ENCODE peak calls at places on chromosomes 11 and 22, in seven cellular contexts. W is upper lobe of right lung, A is thyroid gland, Q is PC-3, C is body of pancreas, M is right atrium auricular region, U is colonic mucosa. I is an unnamed sample. For H3K9me3, the result is how much of the 10 kb centered on the place peaks cover.

GRCh38 chr22:28986366-28986765 is 75.3 kb downstream of the C22orf31 start:
- DNase-seq in W (no peak), A (no peak), Q (no peak), C (no peak), M (no peak), U (no peak), I (no peak)

GRCh38 chr11:44955019-44955738 is 4.5 kb upstream of the TP53I11 start:
- DNase-seq in W (peak), A (peak), Q (peak), C (peak), M (peak), U (peak), I (peak)

GRCh38 chr11:74037309-74037708 is 28.4 kb upstream of the UCP3 start:
- DNase-seq in W (no peak), A (peak), Q (peak), C (no peak), M (no peak), U (no peak), I (no peak)

GRCh38 chr22:26579331-26579886 is 10.5 kb downstream of the TPST2 start:
- DNase-seq in W (peak), A (no peak), Q (no peak), C (no peak), M (no peak), U (peak), I (no peak)

GRCh38 chr11:117187799-117188481 is 9.4 kb downstream of the SIDT2 start:
- DNase-seq in W (peak), A (peak), Q (no peak), C (no peak), M (no peak), U (peak), I (no peak)

GRCh38 chr11:71467164-71467563 is 14.2 kb downstream of the NADSYN1 start:
- DNase-seq in W (no peak), A (no peak), Q (no peak), C (no peak), M (no peak), U (no peak), I (no peak)

GRCh38 chr11:70716986-70717775 is 318.9 kb downstream of the CTTN start:
- DNase-seq in W (no peak), A (peak), Q (no peak), C (no peak), M (no peak), U (no peak), I (no peak)

GRCh38 chr22:33271390-33272161 is 213.4 kb upstream of the SYN3 start:
- DNase-seq in W (no peak), A (peak), Q (no peak), C (peak), M (peak), U (peak), I (peak)

GRCh38 chr11:17570034-17570433 is 23.0 kb downstream of the OTOG start:
- DNase-seq in W (no peak), A (no peak), Q (no peak), C (no peak), M (no peak), U (no peak), I (no peak)

GRCh38 chr22:37808294-37808657 is 542 bp downstream of the GCAT start:
- DNase-seq in W (no peak), A (no peak), Q (no peak), C (no peak), M (no peak), U (no peak), I (peak)

GRCh38 chr11:112961146-112961668 is at the start of gene NCAM1:
- DNase-seq in W (peak), A (peak), Q (peak), C (peak), M (peak), U (peak), I (peak)

GRCh38 chr11:71236836-71237475 is 15.4 kb downstream of the SHANK2 start:
- DNase-seq in W (peak), A (no peak), Q (no peak), C (no peak), M (no peak), U (no peak), I (no peak)

GRCh38 chr11:118789501-118790356 is 1.2 kb downstream of the DDX6 start:
- DNase-seq in W (no peak), A (no peak), Q (peak), C (peak), M (no peak), U (peak), I (peak)

GRCh38 chr22:39374801-39375200 is 24.8 kb upstream of the TAB1 start:
- DNase-seq in W (no peak), A (no peak), Q (no peak), C (no peak), M (no peak), U (no peak), I (no peak)

GRCh38 chr22:37069319-37069718 is 17.8 kb downstream of the KCTD17 start:
- DNase-seq in W (no peak), A (no peak), Q (no peak), C (no peak), M (no peak), U (no peak), I (no peak)

GRCh38 chr11:122267602-122268001 is 151.6 kb upstream of the BLID start:
- DNase-seq in W (no peak), A (no peak), Q (peak), C (no peak), M (no peak), U (no peak), I (peak)

GRCh38 chr11:117094776-117095175 is 3.5 kb downstream of the SIK3 start:
- DNase-seq in W (no peak), A (peak), Q (peak), C (peak), M (no peak), U (no peak), I (no peak)

GRCh38 chr22:19195796-19196731 is 17.5 kb upstream of the SLC25A1 start:
- DNase-seq in W (no peak), A (no peak), Q (no peak), C (no peak), M (no peak), U (no peak), I (no peak)

GRCh38 chr11:86745571-86745970 is 54.8 kb upstream of the PRSS23 start:
- DNase-seq in W (no peak), A (no peak), Q (peak), C (no peak), M (no peak), U (no peak), I (no peak)

GRCh38 chr11:86747801-86748200 is 52.5 kb upstream of the PRSS23 start:
- DNase-seq in W (no peak), A (no peak), Q (no peak), C (no peak), M (no peak), U (no peak), I (no peak)

GRCh38 chr11:86748296-86748695 is 52.0 kb upstream of the PRSS23 start:
- DNase-seq in W (no peak), A (no peak), Q (no peak), C (no peak), M (no peak), U (no peak), I (no peak)

GRCh38 chr11:86749376-86749775 is 51.0 kb upstream of the PRSS23 start:
- DNase-seq in W (no peak), A (no peak), Q (no peak), C (no peak), M (no peak), U (no peak), I (no peak)

GRCh38 chr11:86746509-86746908 is 53.8 kb upstream of the PRSS23 start:
- DNase-seq in W (no peak), A (no peak), Q (no peak), C (no peak), M (no peak), U (no peak), I (peak)
- H3K4me3 ChIP-seq in W (no peak), A (no peak), Q (no peak), C (no peak), M (no peak), U (no peak), I (no peak)

DNA sequence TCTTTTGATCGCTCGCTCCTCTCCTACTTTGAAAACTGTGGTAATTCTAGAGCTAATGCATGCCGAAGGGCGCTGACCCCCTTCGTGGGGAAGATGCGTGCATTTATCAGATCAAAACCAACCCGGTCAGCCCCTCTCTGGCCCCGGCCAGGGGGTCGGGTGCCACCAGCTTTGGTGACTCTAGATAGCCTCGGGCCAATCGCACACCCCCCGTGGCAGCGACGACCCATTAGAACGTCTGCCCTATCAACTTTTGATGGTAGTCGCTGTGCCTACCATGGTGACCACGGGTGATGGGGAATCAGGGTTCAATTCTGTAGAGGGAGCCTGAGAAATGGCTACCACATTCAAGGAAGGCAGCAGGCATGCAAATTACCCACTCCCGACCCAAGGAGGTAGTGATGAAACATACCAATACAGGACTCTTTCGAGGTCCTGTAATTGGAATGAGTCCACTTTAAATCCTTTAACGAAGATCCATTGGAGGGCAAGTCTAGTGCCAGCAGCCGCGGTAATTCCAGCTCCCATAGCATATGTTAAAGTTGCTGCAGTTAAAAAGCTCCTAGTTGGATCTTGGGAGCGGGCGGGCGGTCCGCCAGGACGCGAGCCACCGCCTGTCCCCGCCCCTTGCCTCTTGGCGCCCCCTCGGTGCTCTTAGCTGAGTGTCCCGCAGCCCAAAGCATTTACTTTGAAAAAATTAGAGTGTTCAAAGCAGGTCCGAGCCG is 3898.2 kb upstream of the OR11H1 start:
- DNase-seq in W (peak), A (no peak), Q (no peak), C (no peak), M (no peak), U (no peak), I (no peak)
- H3K9me3 ChIP-seq in W (under half), A (under half), Q (under half), C (under half), M (under half), U (under half), I (under half)

GRCh38 chr22:46089426-46090041 is 60.8 kb upstream of the PPARA start:
- DNase-seq in W (peak), A (no peak), Q (no peak), C (peak), M (no peak), U (no peak), I (no peak)
- H3K4me3 ChIP-seq in W (peak), A (no peak), Q (no peak), C (no peak), M (peak), U (no peak), I (no peak)

GRCh38 chr11:2653930-2654739 is 45.7 kb downstream of the KCNQ1OT1 start:
- DNase-seq in W (peak), A (peak), Q (no peak), C (no peak), M (no peak), U (peak), I (peak)
- H3K9me3 ChIP-seq in W (under half), A (under half), Q (under half), C (under half), M (under half), U (under half), I (under half)

GRCh38 chr11:66044757-66045156 is 4.2 kb downstream of the GAL3ST3 start:
- DNase-seq in W (no peak), A (no peak), Q (no peak), C (no peak), M (no peak), U (no peak), I (no peak)

GRCh38 chr11:66043008-66043906 is 5.7 kb downstream of the GAL3ST3 start:
- DNase-seq in W (no peak), A (no peak), Q (no peak), C (no peak), M (no peak), U (no peak), I (no peak)

GRCh38 chr11:66046901-66047300 is 2.1 kb downstream of the GAL3ST3 start:
- DNase-seq in W (no peak), A (peak), Q (no peak), C (no peak), M (no peak), U (no peak), I (no peak)

GRCh38 chr11:66047541-66048365 is 1.2 kb downstream of the GAL3ST3 start:
- DNase-seq in W (no peak), A (peak), Q (no peak), C (peak), M (no peak), U (no peak), I (no peak)

GRCh38 chr11:66045177-66045639 is 3.8 kb downstream of the GAL3ST3 start:
- DNase-seq in W (peak), A (peak), Q (peak), C (peak), M (peak), U (peak), I (peak)
- H3K4me3 ChIP-seq in W (no peak), A (no peak), Q (peak), C (no peak), M (no peak), U (no peak), I (no peak)

GRCh38 chr22:47372111-47372581 is 609.7 kb downstream of the TBC1D22A start:
- DNase-seq in W (no peak), A (no peak), Q (no peak), C (no peak), M (no peak), U (no peak), I (no peak)
- H3K9me3 ChIP-seq in W (under half), A (under half), Q (under half), C (under half), M (under half), U (under half), I (under half)

GRCh38 chr11:64339319-64339718 is 685 bp upstream of the CCDC88B start:
- DNase-seq in W (no peak), A (no peak), Q (no peak), C (no peak), M (no peak), U (no peak), I (no peak)

GRCh38 chr11:64339754-64340408 is at the start of gene CCDC88B:
- DNase-seq in W (peak), A (no peak), Q (no peak), C (no peak), M (no peak), U (peak), I (no peak)

GRCh38 chr11:64341851-64342791 is 2.1 kb downstream of the CCDC88B start:
- DNase-seq in W (peak), A (peak), Q (peak), C (peak), M (peak), U (peak), I (peak)

GRCh38 chr11:64341429-64341828 is 1.4 kb downstream of the CCDC88B start:
- DNase-seq in W (peak), A (no peak), Q (no peak), C (no peak), M (no peak), U (no peak), I (no peak)

DNA sequence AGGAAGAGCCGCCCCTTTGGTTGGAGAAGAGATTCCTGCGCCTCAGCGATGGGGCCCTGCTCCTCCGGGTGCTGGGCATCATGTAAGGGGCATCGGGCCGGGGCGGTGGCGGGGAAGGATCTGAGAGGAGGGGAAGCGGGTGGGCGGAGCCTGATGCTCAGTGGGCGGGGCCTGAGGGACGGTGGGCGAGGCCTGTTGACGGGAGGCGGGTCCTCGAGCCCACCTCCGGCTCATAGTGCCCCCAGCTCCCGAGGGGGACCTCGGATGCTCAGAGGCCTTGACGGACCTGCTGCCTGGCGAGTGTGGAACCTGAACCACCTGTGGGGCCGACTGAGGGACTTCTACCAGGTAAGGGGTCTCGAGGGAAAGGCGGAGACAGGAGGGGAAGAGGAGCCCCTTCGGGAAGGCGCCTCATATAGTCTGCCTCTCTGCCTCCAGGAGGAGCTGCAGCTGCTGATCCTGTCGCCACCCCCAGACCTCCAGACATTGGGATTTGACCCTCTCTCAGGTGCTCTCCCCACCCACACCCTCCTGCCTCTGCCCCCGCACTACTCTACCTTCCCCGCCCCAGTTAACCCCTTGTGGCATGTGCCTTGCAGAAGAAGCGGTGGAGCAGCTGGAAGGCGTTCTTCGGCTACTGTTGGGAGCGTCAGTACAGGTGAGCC is 799 bp downstream of the CCDC88B start:
- DNase-seq in W (peak), A (no peak), Q (no peak), C (no peak), M (no peak), U (peak), I (no peak)
- H3K4me3 ChIP-seq in W (peak), A (no peak), Q (no peak), C (no peak), M (peak), U (peak), I (no peak)

I was measured in SJCRH30.